ENCODE peak calls at places on chromosome 9, in six cellular contexts. K is ACHN, U is fibroblast of lung, R is sigmoid colon, X is ELR, W is AG09319. M is an unnamed sample.

GRCh38 chr9:24044576-24044975 is 218.5 kb upstream of the ELAVL2 start:
- DNase-seq in K (no peak), U (no peak), R (no peak), X (no peak), W (no peak), M (no peak)

GRCh38 chr9:22446950-22447606 is 454 bp downstream of the DMRTA1 start:
- DNase-seq in K (peak), U (peak), R (peak), X (peak), W (no peak), M (no peak)

GRCh38 chr9:75890541-75891276 is at the start of gene PCSK5:
- DNase-seq in K (peak), U (peak), R (peak), X (peak), W (peak), M (peak)

GRCh38 chr9:21778300-21778699 is 24.1 kb upstream of the MTAP start:
- DNase-seq in K (no peak), U (peak), R (no peak), X (peak), W (peak), M (no peak)

GRCh38 chr9:90936380-90936779 is 134.8 kb downstream of the SYK start:
- DNase-seq in K (no peak), U (no peak), R (no peak), X (no peak), W (no peak), M (no peak)

GRCh38 chr9:25716220-25716872 is 38.1 kb upstream of the TUSC1 start:
- DNase-seq in K (peak), U (peak), R (no peak), X (peak), W (peak), M (peak)

GRCh38 chr9:19130436-19130835 is 3.1 kb upstream of the PLIN2 start:
- DNase-seq in K (no peak), U (no peak), R (no peak), X (peak), W (no peak), M (no peak)

GRCh38 chr9:16475996-16476395 is 394.5 kb downstream of the BNC2 start:
- DNase-seq in K (no peak), U (no peak), R (no peak), X (no peak), W (no peak), M (no peak)

GRCh38 chr9:138103111-138103823 is 225.7 kb downstream of the CACNA1B start:
- DNase-seq in K (no peak), U (no peak), R (no peak), X (no peak), W (no peak), M (no peak)